ENCODE peak calls at places on chromosomes 11 and 22, in four cellular contexts. W is H1, J is HepG2, R is K562. G is an unnamed sample.

GRCh38 chr22:46085831-46086576 is 64.3 kb upstream of the PPARA start:
- DNase-seq in W (no peak), J (no peak), R (peak; percentile 93), G (no peak)

GRCh38 chr11:8998017-8998416 is 5.8 kb downstream of the NRIP3 start:
- DNase-seq in W (no peak), J (peak; percentile 52), R (no peak), G (no peak)

GRCh38 chr11:123404626-123405025 is 25.4 kb upstream of the GRAMD1B start:
- DNase-seq in W (no peak), J (no peak), R (no peak), G (no peak)

GRCh38 chr11:86145439-86146156 is 76.7 kb upstream of the PICALM start:
- DNase-seq in W (no peak), J (peak; percentile 37), R (no peak), G (no peak)

GRCh38 chr11:58629857-58630256 is 7.4 kb downstream of the CNTF start:
- DNase-seq in W (no peak), J (peak; percentile 60), R (peak; percentile 24), G (no peak)

GRCh38 chr11:128616158-128616557 is 28.8 kb upstream of the ETS1 start:
- DNase-seq in W (no peak), J (no peak), R (no peak), G (no peak)

GRCh38 chr22:29877620-29878019 is 5.4 kb upstream of the MTMR3 start:
- DNase-seq in W (peak; percentile 26), J (no peak), R (no peak), G (no peak)

GRCh38 chr11:128388182-128388815 is 199.1 kb downstream of the ETS1 start:
- DNase-seq in W (no peak), J (no peak), R (no peak), G (no peak)

GRCh38 chr11:112856133-112856532 is 105.1 kb upstream of the NCAM1 start:
- DNase-seq in W (no peak), J (no peak), R (no peak), G (no peak)

GRCh38 chr22:26642465-26643367 is 14.7 kb upstream of the MIAT start:
- DNase-seq in W (peak; percentile 64), J (no peak), R (peak; percentile 57), G (no peak)

GRCh38 chr11:33735426-33736147 is 636 bp downstream of the CD59 start:
- DNase-seq in W (peak; percentile 54), J (peak; percentile 34), R (no peak), G (peak; percentile 37)

GRCh38 chr22:45968751-45969413 is 8.1 kb downstream of the WNT7B start:
- DNase-seq in W (no peak), J (no peak), R (no peak), G (no peak)

GRCh38 chr11:69510471-69511357 is 29.3 kb downstream of the LINC01488 start:
- DNase-seq in W (no peak), J (no peak), R (no peak), G (no peak)

GRCh38 chr11:68498903-68499883 is 38.6 kb downstream of the PPP6R3 start:
- DNase-seq in W (no peak), J (no peak), R (no peak), G (peak; percentile 24)

GRCh38 chr11:107136892-107137291 is 118.6 kb upstream of the GUCY1A2 start:
- DNase-seq in W (no peak), J (no peak), R (no peak), G (no peak)

GRCh38 chr11:103887001-103887680 is 149.3 kb upstream of the DDI1 start:
- DNase-seq in W (no peak), J (no peak), R (no peak), G (no peak)
- TF ChIP-seq HDAC2 in W (no peak), J (no peak), R (no peak), G (no peak)

GRCh38 chr11:1748467-1749019 is 1.9 kb downstream of the IFITM10 start:
- DNase-seq in W (no peak), J (no peak), R (no peak), G (no peak)

GRCh38 chr11:1747753-1748466 is 2.5 kb downstream of the IFITM10 start:
- DNase-seq in W (no peak), J (no peak), R (no peak), G (no peak)

GRCh38 chr11:1750481-1750839 is at the start of gene IFITM10:
- DNase-seq in W (peak; percentile 71), J (no peak), R (peak; percentile 44), G (no peak)

GRCh38 chr11:1749787-1750351 is 526 bp downstream of the IFITM10 start:
- DNase-seq in W (no peak), J (no peak), R (peak; percentile 13), G (no peak)

DNA sequence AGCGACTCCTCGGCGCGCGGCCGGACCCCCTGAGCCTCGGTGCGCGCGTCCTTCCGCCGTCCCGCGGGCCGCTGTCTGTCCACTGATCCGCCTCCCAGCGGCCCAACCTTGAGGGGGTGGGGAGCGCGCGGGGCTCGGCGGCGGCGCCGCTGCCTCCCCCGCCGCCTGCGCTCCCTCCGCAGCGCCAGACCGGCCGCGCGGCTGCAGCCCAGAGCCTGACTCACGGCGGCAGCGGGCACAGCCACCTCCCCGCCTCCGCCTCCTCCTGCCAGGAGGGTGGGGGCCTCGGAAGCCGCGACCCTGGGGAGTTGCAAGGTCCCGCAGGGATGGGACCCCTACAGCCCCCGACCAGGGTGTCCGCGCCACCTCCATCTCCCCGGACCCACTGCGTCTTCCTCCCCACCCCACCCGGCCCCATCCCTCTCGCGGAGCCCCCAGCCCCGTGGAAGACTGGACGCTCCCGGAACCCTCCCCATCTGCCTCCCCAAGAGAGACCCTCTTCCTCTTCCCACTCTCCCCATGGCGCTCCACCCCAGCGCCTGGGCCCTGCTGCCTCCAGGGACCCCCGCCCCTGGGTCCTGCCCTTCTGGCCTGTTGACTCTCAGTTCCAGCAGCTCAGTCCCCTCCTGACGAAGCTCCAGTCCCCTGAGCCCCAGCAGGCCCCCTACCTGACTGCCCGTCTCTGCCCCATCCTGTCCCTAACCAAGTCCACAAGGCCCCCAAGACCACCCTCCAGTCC is 1.2 kb downstream of the IFITM10 start:
- DNase-seq in W (no peak), J (no peak), R (no peak), G (no peak)
- TF ChIP-seq POLR2AphosphoS5 in W (no peak), J (no peak), R (no peak), G (no peak)

DNA sequence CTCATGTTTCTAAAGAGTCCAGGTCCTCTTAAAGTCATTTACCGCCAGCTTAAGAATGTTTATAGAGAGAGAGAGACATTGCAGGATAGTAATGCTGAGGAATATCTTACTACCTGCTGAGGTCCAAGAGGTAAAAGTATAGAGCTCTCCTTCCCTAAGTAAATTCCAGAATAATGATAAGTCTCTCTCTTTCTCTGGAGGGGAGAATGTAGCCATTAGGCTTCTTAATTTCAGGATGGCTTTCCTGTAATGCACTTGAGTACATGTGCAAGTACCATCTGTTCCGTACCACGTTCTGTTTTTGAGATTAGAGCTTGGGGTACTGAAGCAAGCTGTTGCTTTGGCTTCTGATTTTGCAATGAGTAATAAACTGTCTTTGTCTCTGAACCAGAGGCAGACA is 1314.0 kb downstream of the JRKL start:
- DNase-seq in W (no peak), J (no peak), R (no peak), G (no peak)
- TF ChIP-seq HDAC2 in W (no peak), J (no peak), R (no peak), G (no peak)

DNA sequence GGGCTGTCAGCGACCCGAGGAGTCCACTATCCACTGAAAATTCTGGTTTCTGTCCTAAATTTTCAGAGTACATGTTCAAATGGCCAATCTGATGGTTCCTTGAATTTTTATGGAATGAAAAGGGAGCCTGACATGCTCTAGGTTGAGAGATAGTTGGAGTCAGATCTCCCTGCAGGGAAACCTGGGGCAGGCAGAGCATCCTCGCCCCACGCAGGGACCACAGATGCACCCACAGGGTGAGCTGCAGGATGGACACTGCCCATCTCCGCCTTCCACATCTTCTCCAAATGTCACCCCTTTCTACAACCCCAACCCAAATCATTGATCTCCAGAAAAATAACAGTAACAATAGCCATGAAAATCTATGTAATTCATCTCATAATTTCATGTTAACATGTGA is 114.2 kb upstream of the IGLL5 start:
- DNase-seq in W (no peak), J (no peak), R (no peak), G (no peak)
- TF ChIP-seq POLR2AphosphoS5 in W (no peak), J (no peak), R (no peak), G (no peak)

DNA sequence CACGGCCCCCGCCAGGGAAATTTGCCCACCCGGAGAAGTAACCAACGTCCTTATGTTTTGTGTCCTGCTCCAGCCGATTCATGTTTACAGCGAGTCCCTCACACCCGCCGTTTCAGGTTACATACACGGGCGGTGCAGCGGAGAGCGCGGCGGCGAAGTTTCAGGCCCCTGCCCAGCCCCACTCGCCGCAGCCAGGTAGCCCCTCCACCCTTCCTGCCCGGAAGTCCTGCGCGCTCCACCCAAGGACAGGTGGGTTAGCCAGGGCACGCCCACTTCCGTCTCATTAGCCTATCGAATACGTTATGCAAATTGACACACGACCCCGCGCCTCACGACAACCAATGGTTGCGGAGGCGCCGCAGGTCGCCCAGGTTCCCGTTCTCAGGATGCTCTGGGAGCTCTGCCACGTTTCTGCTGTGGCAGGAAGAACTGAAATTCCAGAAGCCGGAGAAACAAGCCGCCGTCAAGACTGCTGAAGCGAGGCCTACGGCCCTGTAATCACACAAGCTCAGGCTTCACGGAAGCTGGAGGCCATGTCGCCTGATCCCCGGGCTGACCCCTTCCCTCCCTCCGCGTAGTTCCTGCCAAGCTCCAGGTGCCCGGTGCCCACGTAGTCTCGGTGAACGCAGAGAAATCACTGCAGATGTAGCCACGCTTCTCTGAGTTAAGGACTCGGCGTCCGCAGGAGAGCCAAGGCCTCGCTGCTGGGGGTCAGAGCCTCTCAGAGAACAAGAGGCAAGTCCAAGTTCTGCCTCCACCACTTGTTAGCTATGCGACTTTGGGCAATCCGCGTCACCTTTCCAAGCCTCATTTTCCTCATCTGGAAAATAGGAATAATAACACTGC is 22.4 kb upstream of the MYH9 start:
- DNase-seq in W (peak; percentile 90), J (peak; percentile 97), R (no peak), G (no peak)
- TF ChIP-seq HDAC2 in W (no peak), J (peak; percentile 15), R (no peak), G (no peak)

GRCh38 chr11:62546244-62546936 is at the start of gene AHNAK:
- DNase-seq in W (peak; percentile 79), J (no peak), R (peak; percentile 87), G (no peak)
- TF ChIP-seq POLR2AphosphoS5 in W (no peak), J (peak; percentile 67), R (peak; percentile 34), G (no peak)

DNA sequence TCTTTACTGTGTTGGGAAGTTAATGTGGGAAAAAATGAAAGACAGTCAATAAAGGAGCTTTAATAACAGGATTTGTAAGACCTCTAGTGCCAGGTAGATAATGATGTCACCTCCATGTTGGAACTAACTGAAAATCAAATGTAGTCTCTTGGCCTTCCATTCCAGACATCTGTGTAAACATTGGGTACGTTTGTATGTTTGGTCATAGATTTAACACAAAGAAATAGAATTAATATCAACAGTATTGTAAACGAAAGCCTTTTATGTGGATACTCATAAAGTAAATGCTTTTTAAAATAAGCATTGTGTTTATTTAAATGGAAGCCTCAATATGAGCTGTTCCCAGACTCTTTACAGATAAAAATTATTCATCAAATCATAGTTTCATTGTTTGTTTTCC is 605.7 kb downstream of the METTL15 start:
- DNase-seq in W (no peak), J (no peak), R (no peak), G (no peak)
- TF ChIP-seq HDAC2 in W (no peak), J (no peak), R (no peak), G (no peak)